ENCODE peak calls at places on chromosomes 2 and 18, in ten cellular contexts. K is cardiac muscle cell, S is hepatocyte, D is astrocyte of the spinal cord, V is GM23338, O is endothelial cell, Y is brain microvascular endothelial cell, U is IMR-90, F is pancreas, Q is A549. T is an unnamed sample.

GRCh38 chr2:216560695-216561370 is 62.2 kb downstream of the RPL37A start:
- DNase-seq in Y (peak), S (no peak), V (no peak), Q (no peak), O (no peak), F (no peak), U (peak), K (no peak), D (peak), T (no peak)

GRCh38 chr18:28404721-28405120 is 227.8 kb upstream of the CDH2 start:
- DNase-seq in D (no peak), K (no peak), V (no peak), Q (no peak), U (no peak), S (no peak), F (no peak), O (no peak), Y (no peak), T (no peak)

GRCh38 chr2:237201461-237202287 is 116.0 kb downstream of the COPS8 start:
- DNase-seq in U (peak), Y (peak), S (peak), F (no peak), Q (peak), D (peak), O (no peak), V (no peak), K (no peak), T (no peak)

GRCh38 chr18:78713064-78713463 is 266.6 kb upstream of the SALL3 start:
- DNase-seq in F (no peak), U (no peak), Q (no peak), Y (no peak), D (no peak), K (peak), S (peak), V (peak), O (no peak), T (no peak)

GRCh38 chr2:19021100-19021476 is 337.3 kb downstream of the OSR1 start:
- DNase-seq in U (peak), F (no peak), Q (peak), S (peak), K (no peak), O (no peak), D (peak), V (no peak), Y (peak), T (no peak)

GRCh38 chr2:24917086-24917485 is 3.0 kb downstream of the ADCY3 start:
- DNase-seq in K (no peak), Q (no peak), F (no peak), U (no peak), Y (peak), S (no peak), D (no peak), O (no peak), V (no peak), T (no peak)

GRCh38 chr2:37343537-37344434 is 644 bp upstream of the QPCT start:
- DNase-seq in O (peak), Y (peak), S (peak), D (peak), F (no peak), K (no peak), U (peak), V (peak), Q (peak), T (no peak)

GRCh38 chr2:74278176-74278575 is 65.0 kb downstream of the SLC4A5 start:
- DNase-seq in U (no peak), F (no peak), K (no peak), Y (no peak), V (no peak), O (no peak), Q (no peak), D (no peak), S (peak), T (no peak)

GRCh38 chr18:49890041-49890440 is 76.7 kb upstream of the ACAA2 start:
- DNase-seq in Y (no peak), U (no peak), D (no peak), O (no peak), F (no peak), K (no peak), V (no peak), S (no peak), Q (no peak), T (no peak)

GRCh38 chr2:219296142-219296541 is 13.1 kb downstream of the PTPRN start:
- DNase-seq in D (no peak), F (no peak), Y (no peak), Q (no peak), U (no peak), S (no peak), K (no peak), V (no peak), O (no peak), T (no peak)

GRCh38 chr18:12766986-12767433 is 64.2 kb downstream of the PSMG2 start:
- DNase-seq in U (no peak), Q (peak), O (peak), V (peak), Y (no peak), K (peak), F (no peak), D (no peak), S (peak), T (no peak)
- TF ChIP-seq CTCF in U (no peak), Q (no peak), O (no peak), V (peak), Y (peak), K (no peak), F (no peak), D (peak), S (peak), T (no peak)

DNA sequence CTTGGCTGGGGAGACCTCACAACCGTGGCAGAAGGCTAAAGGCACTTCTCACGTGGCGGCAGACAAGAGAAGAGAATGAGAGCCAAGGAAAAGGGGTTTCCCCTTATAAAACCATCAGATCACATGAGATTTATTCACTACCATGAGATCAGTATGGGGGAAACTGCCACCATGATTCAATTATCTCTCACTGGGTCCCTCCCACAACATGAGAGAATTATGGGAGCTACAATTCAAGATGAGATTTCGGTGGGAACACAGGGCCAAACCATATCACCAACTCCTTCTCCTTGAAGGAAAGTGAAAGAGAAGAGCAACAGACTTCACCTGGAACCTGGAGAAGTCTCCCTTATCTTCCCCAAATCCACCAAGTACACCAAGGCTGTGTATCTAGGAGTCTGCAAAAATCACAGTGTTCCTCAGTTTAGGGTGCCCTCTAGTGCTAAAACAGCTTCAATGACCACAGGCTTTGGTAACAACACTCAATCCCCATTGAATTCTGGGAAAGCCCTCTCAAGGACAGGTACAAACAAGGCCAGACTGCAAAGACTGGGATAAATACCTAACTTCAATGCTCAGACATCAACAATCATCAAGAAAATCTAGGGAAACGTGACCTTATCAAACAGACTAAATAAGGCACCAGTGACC is 148.8 kb upstream of the SRD5A2 start:
- DNase-seq in O (no peak), D (no peak), F (no peak), V (peak), K (peak), Q (peak), U (peak), Y (peak), S (peak), T (peak)
- TF ChIP-seq CTCF in O (no peak), D (no peak), F (no peak), V (peak), K (peak), Q (peak), U (peak), Y (peak), S (peak), T (peak)

GRCh38 chr2:168116448-168116847 is 130.9 kb downstream of the STK39 start:
- DNase-seq in K (no peak), D (peak), V (peak), S (no peak), Q (no peak), Y (peak), U (peak), O (peak), F (no peak), T (no peak)

GRCh38 chr2:168118733-168119518 is 128.5 kb downstream of the STK39 start:
- DNase-seq in Y (peak), Q (peak), S (peak), F (no peak), U (peak), K (peak), D (peak), V (peak), O (peak), T (no peak)

GRCh38 chr2:168120730-168121129 is 126.7 kb downstream of the STK39 start:
- DNase-seq in Y (no peak), S (no peak), V (no peak), K (no peak), U (peak), Q (no peak), D (no peak), O (no peak), F (no peak), T (no peak)

GRCh38 chr2:168120310-168120709 is 127.1 kb downstream of the STK39 start:
- DNase-seq in U (no peak), V (no peak), K (no peak), Q (no peak), Y (no peak), D (no peak), O (no peak), F (no peak), S (no peak), T (no peak)

DNA sequence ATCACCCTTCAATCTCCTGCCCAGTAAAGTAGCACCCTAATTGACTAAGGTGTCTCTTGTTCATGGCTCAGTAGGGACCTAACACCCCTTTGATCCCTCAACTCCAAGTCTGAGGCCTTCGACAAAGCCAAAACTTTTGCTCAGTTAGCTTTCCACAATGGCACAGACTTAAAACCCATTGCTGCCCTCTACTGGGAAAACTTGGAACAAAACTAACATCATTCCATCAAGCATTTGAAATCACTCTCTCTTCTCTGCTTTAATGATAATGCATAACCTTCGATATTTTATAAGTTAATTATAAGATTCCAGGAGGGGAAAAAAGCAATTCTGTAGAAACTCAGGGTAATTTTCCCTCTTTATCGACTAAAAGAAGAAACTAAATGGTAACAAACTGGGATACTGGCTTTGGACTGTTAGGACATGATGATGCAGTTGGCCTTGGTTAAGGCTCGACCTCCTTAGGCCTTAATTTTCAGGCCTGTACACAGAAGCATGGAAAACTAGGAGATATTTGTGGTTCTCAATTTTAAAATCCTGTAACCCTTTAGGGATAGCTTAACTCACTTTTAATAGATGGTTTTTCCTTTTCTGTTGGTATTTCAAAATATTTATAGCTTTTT is 127.8 kb downstream of the STK39 start:
- DNase-seq in U (peak), Y (peak), K (peak), O (peak), D (peak), V (peak), Q (peak), F (no peak), S (peak), T (peak)
- TF ChIP-seq CTCF in U (peak), Y (peak), K (peak), O (peak), D (peak), V (peak), Q (peak), F (peak), S (peak), T (peak)

GRCh38 chr2:136013962-136014361 is 28.5 kb upstream of the DARS1 start:
- DNase-seq in F (no peak), S (peak), V (no peak), Y (no peak), K (peak), D (no peak), O (no peak), U (no peak), Q (no peak), T (no peak)
- TF ChIP-seq CTCF in F (no peak), S (peak), V (no peak), Y (no peak), K (no peak), D (no peak), O (no peak), U (no peak), Q (no peak), T (no peak)

GRCh38 chr2:10914272-10914693 is 2.5 kb downstream of the KCNF1 start:
- DNase-seq in F (peak), Q (peak), D (no peak), K (no peak), U (no peak), S (peak), V (peak), O (peak), Y (no peak), T (no peak)
- TF ChIP-seq CTCF in F (no peak), Q (peak), D (peak), K (peak), U (peak), S (no peak), V (peak), O (no peak), Y (peak), T (no peak)

GRCh38 chr2:65482971-65483370 is 50.6 kb upstream of the SPRED2 start:
- DNase-seq in Q (no peak), K (no peak), F (no peak), Y (no peak), U (no peak), D (no peak), V (no peak), S (no peak), O (no peak), T (no peak)
- TF ChIP-seq CTCF in Q (no peak), K (no peak), F (no peak), Y (no peak), U (no peak), D (no peak), V (no peak), S (no peak), O (no peak), T (no peak)

DNA sequence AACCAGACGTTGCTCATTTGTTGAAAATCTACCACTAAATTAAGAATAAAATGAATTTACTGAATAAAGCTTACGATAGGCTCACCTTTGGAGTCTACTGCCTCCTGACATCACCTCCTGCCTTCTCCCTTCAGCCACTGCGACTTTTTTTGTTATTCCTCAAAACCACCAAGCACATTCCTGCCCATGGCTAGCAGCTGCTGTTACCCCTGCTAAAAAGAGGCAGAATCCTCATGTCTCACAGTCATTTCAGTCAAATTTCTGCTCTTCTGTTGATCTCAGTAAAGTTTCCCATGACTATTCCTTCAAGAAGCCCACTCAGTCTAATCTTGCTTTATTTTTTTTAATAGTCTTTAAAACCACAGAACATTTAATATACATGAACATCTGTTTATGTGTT is 40.8 kb upstream of the ANKRD62 start:
- DNase-seq in Q (no peak), Y (no peak), U (no peak), V (peak), F (no peak), O (no peak), D (no peak), K (no peak), S (no peak), T (no peak)
- TF ChIP-seq CTCF in Q (no peak), Y (no peak), U (no peak), V (no peak), F (no peak), O (no peak), D (no peak), K (no peak), S (no peak), T (no peak)

GRCh38 chr2:20401495-20401855 is 45.4 kb upstream of the RHOB start:
- DNase-seq in O (no peak), K (no peak), V (no peak), S (no peak), F (no peak), Y (no peak), Q (no peak), U (no peak), D (no peak), T (no peak)

GRCh38 chr2:20400306-20400705 is 46.6 kb upstream of the RHOB start:
- DNase-seq in Y (no peak), F (no peak), V (no peak), O (no peak), U (no peak), K (no peak), S (no peak), D (no peak), Q (no peak), T (no peak)

GRCh38 chr2:20400787-20401494 is 45.9 kb upstream of the RHOB start:
- DNase-seq in F (no peak), Y (no peak), V (no peak), O (no peak), Q (no peak), S (no peak), K (no peak), U (peak), D (no peak), T (no peak)

GRCh38 chr2:20404950-20405349 is 41.9 kb upstream of the RHOB start:
- DNase-seq in S (no peak), K (no peak), D (no peak), Q (no peak), F (no peak), O (no peak), U (no peak), Y (no peak), V (no peak), T (no peak)

DNA sequence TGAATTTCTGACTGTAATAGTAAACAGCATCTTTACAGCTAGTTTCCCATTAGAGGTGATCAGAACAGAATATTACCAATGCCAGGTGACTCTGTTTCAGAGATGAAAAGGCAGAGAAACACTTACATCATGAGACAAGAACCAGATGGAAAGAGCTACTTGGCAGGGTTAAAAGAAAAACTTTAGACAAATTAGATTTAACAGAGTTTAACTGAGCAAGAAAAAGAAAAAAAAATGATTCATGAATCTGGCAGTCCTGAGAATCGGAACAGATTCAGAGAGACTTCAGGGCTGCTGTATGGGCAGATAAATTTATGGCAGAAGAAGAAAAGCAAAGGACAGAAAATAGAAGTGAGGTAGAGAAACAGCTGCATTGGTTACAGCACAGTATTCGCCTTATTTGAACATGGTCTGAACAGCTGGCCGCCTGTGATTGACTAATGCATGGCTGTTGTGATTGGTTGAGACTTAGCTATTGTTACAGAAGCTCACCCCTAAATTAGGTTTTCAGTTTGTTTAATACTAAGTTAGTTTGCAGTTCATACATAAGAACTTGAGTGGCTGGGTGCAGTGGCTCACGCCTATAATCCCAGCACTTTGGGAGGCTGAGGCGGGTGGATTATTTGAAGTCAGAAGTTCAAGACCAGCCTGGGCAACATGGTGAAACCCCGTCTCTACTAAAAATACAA is 43.0 kb upstream of the RHOB start:
- DNase-seq in O (no peak), K (no peak), S (no peak), V (no peak), U (no peak), F (no peak), Y (no peak), D (no peak), Q (no peak), T (no peak)
- TF ChIP-seq CTCF in O (no peak), K (no peak), S (no peak), V (no peak), U (no peak), F (no peak), Y (no peak), D (no peak), Q (no peak), T (no peak)

DNA sequence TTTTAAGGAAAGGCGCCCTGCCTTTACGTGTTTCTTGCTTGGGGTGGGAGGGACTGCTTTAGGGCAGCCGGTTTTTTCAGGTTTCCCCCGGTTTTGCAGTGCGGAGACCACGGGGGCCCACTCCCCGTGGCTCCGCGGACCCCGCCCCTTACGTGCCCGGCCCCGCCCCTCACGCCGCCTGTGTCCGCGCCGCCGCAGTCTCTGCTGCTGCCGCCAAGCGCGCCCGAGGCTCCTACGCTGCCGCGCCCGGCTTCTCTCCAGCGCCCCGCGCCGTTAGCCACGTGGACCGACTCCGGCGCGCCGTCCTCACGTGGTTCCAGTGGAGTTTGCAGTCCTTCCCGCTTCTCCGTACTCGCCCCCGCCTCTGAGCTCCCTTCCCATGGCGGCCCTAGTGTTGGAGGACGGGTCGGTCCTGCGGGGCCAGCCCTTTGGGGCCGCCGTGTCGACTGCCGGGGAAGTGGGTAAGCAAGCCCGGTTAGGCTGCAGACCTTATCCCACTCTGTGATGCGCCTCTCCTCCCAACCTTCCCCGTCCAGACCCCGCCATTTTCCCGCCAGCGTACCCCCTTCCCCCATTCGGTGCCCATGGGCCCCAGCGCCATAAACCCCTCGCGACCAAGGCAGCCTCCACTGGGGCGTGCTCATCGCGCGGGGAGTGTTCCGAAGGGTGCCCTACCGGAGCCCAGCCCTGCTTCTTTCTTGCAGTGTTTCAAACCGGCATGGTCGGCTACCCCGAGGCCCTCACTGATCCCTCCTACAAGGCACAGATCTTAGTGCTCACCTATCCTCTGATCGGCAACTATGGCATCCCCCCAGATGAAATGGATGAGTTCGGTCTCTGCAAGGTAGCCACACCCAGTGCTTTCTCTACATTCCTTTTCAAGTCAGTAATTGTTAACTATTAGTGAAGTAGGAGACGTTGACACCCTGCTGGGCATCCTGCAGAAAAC is at the start of gene CAD:
- DNase-seq in D (peak), K (peak), O (peak), S (peak), V (peak), U (peak), Q (peak), Y (peak), F (peak), T (peak)
- TF ChIP-seq CTCF in D (no peak), K (peak), O (no peak), S (peak), V (no peak), U (peak), Q (no peak), Y (peak), F (peak), T (peak)